ENCODE peak calls at places on chromosomes 6 and 20, in four cellular contexts. O is glutamatergic neuron, I is prostate gland, F is GM12865. R is an unnamed sample.

GRCh38 chr6:169776379-169776778 is 25.0 kb downstream of the ERMARD start:
- DNase-seq in F (no peak), O (no peak), I (no peak), R (no peak)

GRCh38 chr6:52634211-52634610 is 36.7 kb upstream of the TMEM14A start:
- DNase-seq in I (no peak), O (no peak), F (no peak), R (no peak)

GRCh38 chr6:87378947-87379346 is 28.8 kb upstream of the CFAP206 start:
- DNase-seq in O (no peak), F (peak), I (no peak), R (no peak)

GRCh38 chr6:49097116-49097515 is 365.9 kb downstream of the MMUT start:
- DNase-seq in O (no peak), I (no peak), F (no peak), R (no peak)

GRCh38 chr20:62692176-62692575 is 16.5 kb upstream of the NTSR1 start:
- DNase-seq in I (no peak), F (no peak), O (no peak), R (no peak)

GRCh38 chr6:111759413-111759835 is 113.8 kb downstream of the FYN start:
- DNase-seq in O (no peak), I (no peak), F (no peak), R (no peak)

GRCh38 chr6:11043552-11043960 is 549 bp downstream of the ELOVL2 start:
- DNase-seq in F (no peak), I (no peak), O (peak), R (peak)

GRCh38 chr6:14776307-14776706 is 469.6 kb upstream of the JARID2 start:
- DNase-seq in O (no peak), I (no peak), F (no peak), R (no peak)

GRCh38 chr6:169075211-169075621 is 178.4 kb downstream of the THBS2 start:
- DNase-seq in F (no peak), I (no peak), O (no peak), R (no peak)

GRCh38 chr6:15505463-15505918 is 157.3 kb downstream of the DTNBP1 start:
- DNase-seq in F (no peak), O (no peak), I (no peak), R (no peak)

GRCh38 chr6:88473622-88474021 is 307.5 kb upstream of the CNR1 start:
- DNase-seq in F (no peak), I (no peak), O (no peak), R (no peak)

GRCh38 chr6:133710826-133711225 is 178.1 kb upstream of the TCF21 start:
- DNase-seq in I (no peak), F (no peak), O (no peak), R (no peak)

GRCh38 chr6:93932175-93932574 is 512.8 kb upstream of the EPHA7 start:
- DNase-seq in O (no peak), I (no peak), F (no peak), R (no peak)

GRCh38 chr6:12538881-12539357 is 177.6 kb upstream of the PHACTR1 start:
- DNase-seq in O (no peak), I (no peak), F (no peak), R (no peak)

DNA sequence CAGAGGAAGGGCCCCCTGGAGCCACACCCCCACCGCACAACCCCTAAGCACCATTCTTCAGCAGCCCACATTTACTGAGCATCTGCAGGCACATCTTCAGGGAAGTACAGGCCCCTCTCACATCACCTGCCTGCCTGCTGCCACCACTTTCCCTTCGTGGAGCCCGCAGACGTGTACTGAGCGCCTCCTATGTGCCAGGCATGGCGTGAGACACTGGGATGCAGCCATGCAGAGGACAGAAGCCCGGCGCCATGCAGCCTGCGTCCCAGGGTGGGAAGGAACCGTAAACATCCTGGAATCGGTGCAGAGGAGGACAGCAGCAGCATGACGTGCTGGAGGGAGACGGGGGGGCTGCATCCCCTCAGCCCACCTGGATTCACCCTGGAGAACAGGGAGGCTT is 78.1 kb downstream of the GRM4 start:
- DNase-seq in I (no peak), F (peak), O (no peak), R (no peak)
- TF ChIP-seq CTCF in I (no peak), F (peak), O (no peak), R (no peak)

GRCh38 chr6:44495036-44495901 is 107.8 kb downstream of the CDC5L start:
- DNase-seq in F (no peak), O (no peak), I (no peak), R (no peak)

GRCh38 chr6:44493593-44493992 is 106.1 kb downstream of the CDC5L start:
- DNase-seq in I (no peak), F (no peak), O (no peak), R (no peak)

GRCh38 chr6:44496705-44497369 is 109.3 kb downstream of the CDC5L start:
- DNase-seq in O (no peak), I (peak), F (no peak), R (no peak)

GRCh38 chr6:44493132-44493531 is 105.6 kb downstream of the CDC5L start:
- DNase-seq in I (no peak), O (no peak), F (no peak), R (no peak)

DNA sequence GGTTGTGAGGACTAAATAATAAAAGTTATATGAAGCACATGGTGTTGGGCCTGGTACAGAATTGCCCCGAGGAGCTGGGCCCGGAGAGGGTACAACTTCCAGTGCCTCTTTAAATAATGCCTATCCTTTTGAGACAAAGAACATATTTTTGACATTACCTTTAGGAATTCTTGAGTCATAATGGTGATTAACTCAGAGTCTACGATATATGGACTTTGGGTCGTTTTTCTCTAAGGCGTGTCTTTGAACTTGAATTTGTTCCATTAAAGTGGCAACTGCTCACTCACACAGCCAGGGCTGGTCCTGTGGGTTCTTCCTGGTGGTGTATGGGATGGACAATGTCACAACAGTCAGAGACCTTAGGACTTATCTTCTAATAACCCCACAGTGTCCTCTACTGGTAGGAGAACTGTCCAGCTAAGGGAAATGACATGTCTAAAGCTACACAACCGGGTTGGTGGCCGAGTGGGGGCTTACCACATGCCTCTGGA is 106.5 kb downstream of the CDC5L start:
- DNase-seq in O (no peak), I (no peak), F (no peak), R (no peak)
- TF ChIP-seq CTCF in O (no peak), I (no peak), F (no peak), R (no peak)

GRCh38 chr20:33669224-33669623 is 2.5 kb downstream of the ACTL10 start:
- DNase-seq in F (no peak), O (no peak), I (no peak), R (no peak)

GRCh38 chr20:33667245-33668086 is 723 bp downstream of the ACTL10 start:
- DNase-seq in I (peak), F (peak), O (no peak), R (peak)

GRCh38 chr20:33668791-33669155 is 2.0 kb downstream of the ACTL10 start:
- DNase-seq in I (no peak), O (no peak), F (no peak), R (no peak)

GRCh38 chr20:33666293-33667244 is at the start of gene ACTL10:
- DNase-seq in F (peak), I (peak), O (peak), R (peak)

GRCh38 chr20:33668087-33668790 is 1.5 kb downstream of the ACTL10 start:
- DNase-seq in O (peak), I (no peak), F (no peak), R (peak)
- TF ChIP-seq CTCF in O (no peak), I (peak), F (peak), R (peak)

DNA sequence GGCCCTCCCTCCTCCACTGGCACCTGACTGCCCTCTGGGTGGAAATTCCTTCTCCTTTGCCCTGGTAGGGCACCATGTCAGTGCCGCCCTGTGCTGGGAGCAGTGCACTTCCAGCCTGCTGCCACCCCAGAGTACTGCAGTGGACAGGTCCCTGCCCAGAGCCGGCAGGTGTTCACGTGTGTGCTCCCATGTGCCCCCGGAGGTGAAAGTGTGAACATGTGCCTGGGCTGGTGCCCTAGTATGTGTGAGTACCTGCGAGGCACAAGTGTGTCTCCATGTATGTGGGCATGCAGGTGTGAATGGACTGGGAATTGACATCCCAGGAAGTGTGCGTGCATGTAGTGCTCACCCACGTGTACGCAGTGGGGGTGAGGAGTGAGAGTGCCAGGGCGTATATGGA is 29.4 kb downstream of the SDCBP2 start:
- DNase-seq in O (no peak), F (no peak), I (no peak), R (no peak)
- TF ChIP-seq CTCF in O (peak), F (peak), I (no peak), R (no peak)

GRCh38 chr20:64062596-64063388 is at the start of gene TCEA2:
- DNase-seq in I (peak), F (peak), O (peak), R (peak)
- TF ChIP-seq CTCF in I (no peak), F (no peak), O (no peak), R (no peak)

GRCh38 chr6:23956988-23957387 is 169.0 kb upstream of the NRSN1 start:
- DNase-seq in F (no peak), O (no peak), I (no peak), R (no peak)

GRCh38 chr6:23952214-23952613 is 173.8 kb upstream of the NRSN1 start:
- DNase-seq in I (no peak), F (no peak), O (no peak), R (no peak)
- TF ChIP-seq CTCF in I (no peak), F (no peak), O (no peak), R (no peak)

R was measured in nephron progenitor cell.